ENCODE peak calls at places on chromosome 12, in ten cellular contexts. One of them, this sample, is unnamed. For H3K4me1, the result is how much of the 10 kb centered on the place peaks cover.

GRCh38 chr12:62817556-62818271 is 117.2 kb downstream of the PPM1H start:
- ATAC-seq in thoracic aorta: no peak
- ATAC-seq in right cardiac atrium: peak
- ATAC-seq in right lobe of liver: peak
- ATAC-seq in Panc1: no peak
- ATAC-seq in mucosa of descending colon: no peak
- ATAC-seq in pancreas: no peak
- ATAC-seq in aorta: no peak
- ATAC-seq in body of pancreas: no peak
- ATAC-seq in lower lobe of right lung: peak
- ATAC-seq in this sample: no peak

GRCh38 chr12:11703378-11703777 is 53.9 kb downstream of the ETV6 start:
- ATAC-seq in mucosa of descending colon: no peak
- ATAC-seq in Panc1: no peak
- ATAC-seq in pancreas: no peak
- ATAC-seq in lower lobe of right lung: no peak
- ATAC-seq in aorta: no peak
- ATAC-seq in body of pancreas: no peak
- ATAC-seq in right lobe of liver: no peak
- ATAC-seq in right cardiac atrium: no peak
- ATAC-seq in thoracic aorta: no peak
- ATAC-seq in this sample: no peak

GRCh38 chr12:66901136-66901932 is 222.5 kb upstream of the GRIP1 start:
- ATAC-seq in body of pancreas: no peak
- ATAC-seq in lower lobe of right lung: peak
- ATAC-seq in mucosa of descending colon: peak
- ATAC-seq in right cardiac atrium: no peak
- ATAC-seq in thoracic aorta: no peak
- ATAC-seq in aorta: no peak
- ATAC-seq in right lobe of liver: no peak
- ATAC-seq in pancreas: no peak
- ATAC-seq in Panc1: no peak
- ATAC-seq in this sample: no peak

GRCh38 chr12:100566887-100567637 is 6.4 kb upstream of the GAS2L3 start:
- ATAC-seq in lower lobe of right lung: peak
- ATAC-seq in right lobe of liver: peak
- ATAC-seq in aorta: no peak
- ATAC-seq in pancreas: peak
- ATAC-seq in body of pancreas: no peak
- ATAC-seq in mucosa of descending colon: peak
- ATAC-seq in right cardiac atrium: peak
- ATAC-seq in thoracic aorta: no peak
- ATAC-seq in Panc1: no peak
- ATAC-seq in this sample: peak

GRCh38 chr12:112839386-112839972 is 47.9 kb downstream of the RPH3A start:
- ATAC-seq in body of pancreas: no peak
- ATAC-seq in aorta: no peak
- ATAC-seq in Panc1: peak
- ATAC-seq in pancreas: no peak
- ATAC-seq in right cardiac atrium: no peak
- ATAC-seq in mucosa of descending colon: no peak
- ATAC-seq in thoracic aorta: no peak
- ATAC-seq in lower lobe of right lung: no peak
- ATAC-seq in right lobe of liver: no peak
- ATAC-seq in this sample: no peak

GRCh38 chr12:13342971-13343370 is 146.4 kb downstream of the EMP1 start:
- ATAC-seq in mucosa of descending colon: no peak
- ATAC-seq in thoracic aorta: no peak
- ATAC-seq in aorta: no peak
- ATAC-seq in pancreas: no peak
- ATAC-seq in lower lobe of right lung: no peak
- ATAC-seq in right cardiac atrium: no peak
- ATAC-seq in right lobe of liver: no peak
- ATAC-seq in Panc1: no peak
- ATAC-seq in body of pancreas: no peak
- ATAC-seq in this sample: no peak

GRCh38 chr12:97075583-97076268 is 168.7 kb downstream of the NEDD1 start:
- ATAC-seq in right cardiac atrium: no peak
- ATAC-seq in aorta: no peak
- ATAC-seq in lower lobe of right lung: no peak
- ATAC-seq in pancreas: peak
- ATAC-seq in thoracic aorta: peak
- ATAC-seq in Panc1: no peak
- ATAC-seq in body of pancreas: peak
- ATAC-seq in mucosa of descending colon: no peak
- ATAC-seq in right lobe of liver: no peak
- ATAC-seq in this sample: no peak

GRCh38 chr12:121792607-121793500 is 634 bp downstream of the RHOF start:
- ATAC-seq in right lobe of liver: no peak
- ATAC-seq in mucosa of descending colon: peak
- ATAC-seq in body of pancreas: no peak
- ATAC-seq in right cardiac atrium: no peak
- ATAC-seq in lower lobe of right lung: peak
- ATAC-seq in thoracic aorta: no peak
- ATAC-seq in pancreas: no peak
- ATAC-seq in Panc1: peak
- ATAC-seq in aorta: no peak
- ATAC-seq in this sample: no peak

GRCh38 chr12:89376202-89376529 is 23.9 kb upstream of the DUSP6 start:
- ATAC-seq in lower lobe of right lung: no peak
- ATAC-seq in thoracic aorta: no peak
- ATAC-seq in right lobe of liver: no peak
- ATAC-seq in aorta: no peak
- ATAC-seq in right cardiac atrium: no peak
- ATAC-seq in pancreas: no peak
- ATAC-seq in mucosa of descending colon: no peak
- ATAC-seq in Panc1: no peak
- ATAC-seq in body of pancreas: no peak
- ATAC-seq in this sample: no peak

GRCh38 chr12:114361992-114362391 is 44.0 kb downstream of the TBX5 start:
- ATAC-seq in body of pancreas: no peak
- ATAC-seq in lower lobe of right lung: no peak
- ATAC-seq in right lobe of liver: no peak
- ATAC-seq in pancreas: no peak
- ATAC-seq in Panc1: no peak
- ATAC-seq in aorta: no peak
- ATAC-seq in right cardiac atrium: peak
- ATAC-seq in thoracic aorta: no peak
- ATAC-seq in mucosa of descending colon: no peak
- ATAC-seq in this sample: no peak

GRCh38 chr12:68137278-68137930 is 22.1 kb downstream of the IFNG start:
- ATAC-seq in right cardiac atrium: no peak
- ATAC-seq in right lobe of liver: no peak
- ATAC-seq in thoracic aorta: no peak
- ATAC-seq in mucosa of descending colon: no peak
- ATAC-seq in Panc1: no peak
- ATAC-seq in pancreas: no peak
- ATAC-seq in lower lobe of right lung: no peak
- ATAC-seq in aorta: no peak
- ATAC-seq in body of pancreas: no peak
- ATAC-seq in this sample: no peak

GRCh38 chr12:21984375-21984774 is 43.1 kb upstream of the ABCC9 start:
- ATAC-seq in lower lobe of right lung: no peak
- ATAC-seq in aorta: no peak
- ATAC-seq in mucosa of descending colon: no peak
- ATAC-seq in pancreas: no peak
- ATAC-seq in thoracic aorta: no peak
- ATAC-seq in Panc1: no peak
- ATAC-seq in right lobe of liver: peak
- ATAC-seq in right cardiac atrium: no peak
- ATAC-seq in body of pancreas: no peak
- ATAC-seq in this sample: no peak

DNA sequence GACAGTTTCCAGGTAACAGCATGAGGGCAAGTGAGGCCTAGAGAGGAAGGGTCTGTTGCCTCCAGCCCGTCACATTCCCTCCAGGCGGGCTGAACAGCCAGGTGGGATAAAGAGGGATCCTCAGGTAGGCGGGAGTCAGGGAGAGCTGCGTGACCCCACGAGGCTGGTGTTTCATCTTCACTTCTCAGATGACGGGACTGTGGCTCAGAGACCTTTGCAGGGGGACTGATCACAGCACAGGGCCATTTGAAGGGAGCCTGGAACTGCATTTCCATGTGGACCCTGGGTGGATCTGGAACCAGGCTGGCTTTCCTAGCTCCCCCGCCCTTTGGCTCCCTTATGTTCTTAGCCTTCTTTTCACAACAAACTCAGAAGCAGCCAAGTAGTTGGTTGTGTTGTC is 37.4 kb downstream of the SH2B3 start:
- ATAC-seq in body of pancreas: no peak
- ATAC-seq in lower lobe of right lung: no peak
- ATAC-seq in thoracic aorta: no peak
- ATAC-seq in pancreas: no peak
- ATAC-seq in mucosa of descending colon: no peak
- ATAC-seq in aorta: no peak
- ATAC-seq in right cardiac atrium: no peak
- ATAC-seq in right lobe of liver: no peak
- ATAC-seq in Panc1: no peak
- ATAC-seq in this sample: no peak
- H3K4me1 ChIP-seq in body of pancreas: half or more
- H3K4me1 ChIP-seq in lower lobe of right lung: half or more
- H3K4me1 ChIP-seq in thoracic aorta: under half
- H3K4me1 ChIP-seq in pancreas: under half
- H3K4me1 ChIP-seq in mucosa of descending colon: half or more
- H3K4me1 ChIP-seq in aorta: under half
- H3K4me1 ChIP-seq in right cardiac atrium: under half
- H3K4me1 ChIP-seq in right lobe of liver: under half
- H3K4me1 ChIP-seq in Panc1: half or more
- H3K4me1 ChIP-seq in this sample: under half

GRCh38 chr12:52197371-52198231 is 5.8 kb upstream of the KRT80 start:
- ATAC-seq in lower lobe of right lung: peak
- ATAC-seq in pancreas: peak
- ATAC-seq in right cardiac atrium: peak
- ATAC-seq in body of pancreas: peak
- ATAC-seq in mucosa of descending colon: no peak
- ATAC-seq in right lobe of liver: peak
- ATAC-seq in Panc1: no peak
- ATAC-seq in thoracic aorta: no peak
- ATAC-seq in aorta: no peak
- ATAC-seq in this sample: peak

GRCh38 chr12:52191841-52192791 is at the start of gene KRT80:
- ATAC-seq in right lobe of liver: peak
- ATAC-seq in right cardiac atrium: peak
- ATAC-seq in thoracic aorta: peak
- ATAC-seq in lower lobe of right lung: peak
- ATAC-seq in mucosa of descending colon: peak
- ATAC-seq in body of pancreas: peak
- ATAC-seq in Panc1: peak
- ATAC-seq in pancreas: peak
- ATAC-seq in aorta: peak
- ATAC-seq in this sample: peak

GRCh38 chr12:52195065-52195730 is 3.4 kb upstream of the KRT80 start:
- ATAC-seq in mucosa of descending colon: no peak
- ATAC-seq in lower lobe of right lung: no peak
- ATAC-seq in right lobe of liver: no peak
- ATAC-seq in thoracic aorta: no peak
- ATAC-seq in aorta: no peak
- ATAC-seq in pancreas: no peak
- ATAC-seq in Panc1: no peak
- ATAC-seq in right cardiac atrium: no peak
- ATAC-seq in body of pancreas: no peak
- ATAC-seq in this sample: no peak

GRCh38 chr12:52190860-52191729 is 719 bp downstream of the KRT80 start:
- ATAC-seq in body of pancreas: peak
- ATAC-seq in right cardiac atrium: no peak
- ATAC-seq in thoracic aorta: no peak
- ATAC-seq in right lobe of liver: no peak
- ATAC-seq in aorta: no peak
- ATAC-seq in mucosa of descending colon: no peak
- ATAC-seq in pancreas: peak
- ATAC-seq in Panc1: peak
- ATAC-seq in lower lobe of right lung: no peak
- ATAC-seq in this sample: no peak

DNA sequence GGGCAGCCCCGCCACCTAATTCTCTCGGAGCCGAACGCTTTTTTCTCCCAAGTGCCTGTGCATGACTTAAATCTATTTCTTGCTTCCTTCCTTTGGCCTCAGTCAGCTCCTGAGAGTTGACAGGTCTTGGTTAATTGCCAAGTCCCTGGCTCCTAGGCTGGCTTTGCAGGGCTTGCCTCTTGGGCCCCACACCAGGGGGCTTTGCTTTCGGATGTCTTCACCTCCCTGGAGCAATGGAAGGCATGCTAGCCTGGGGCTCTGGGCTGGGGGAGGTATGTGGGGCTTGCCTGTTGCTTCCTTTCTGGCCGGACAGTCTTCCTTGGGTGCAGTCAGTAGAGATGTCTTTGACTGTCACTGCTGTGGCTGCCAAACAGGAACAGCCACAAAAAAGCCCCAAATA is 2.2 kb upstream of the KRT80 start:
- ATAC-seq in right cardiac atrium: no peak
- ATAC-seq in lower lobe of right lung: no peak
- ATAC-seq in body of pancreas: no peak
- ATAC-seq in pancreas: no peak
- ATAC-seq in aorta: no peak
- ATAC-seq in thoracic aorta: no peak
- ATAC-seq in Panc1: no peak
- ATAC-seq in mucosa of descending colon: no peak
- ATAC-seq in right lobe of liver: no peak
- ATAC-seq in this sample: no peak
- H3K4me1 ChIP-seq in right cardiac atrium: under half
- H3K4me1 ChIP-seq in lower lobe of right lung: half or more
- H3K4me1 ChIP-seq in body of pancreas: half or more
- H3K4me1 ChIP-seq in pancreas: under half
- H3K4me1 ChIP-seq in aorta: under half
- H3K4me1 ChIP-seq in thoracic aorta: under half
- H3K4me1 ChIP-seq in Panc1: half or more
- H3K4me1 ChIP-seq in mucosa of descending colon: under half
- H3K4me1 ChIP-seq in right lobe of liver: under half
- H3K4me1 ChIP-seq in this sample: half or more

DNA sequence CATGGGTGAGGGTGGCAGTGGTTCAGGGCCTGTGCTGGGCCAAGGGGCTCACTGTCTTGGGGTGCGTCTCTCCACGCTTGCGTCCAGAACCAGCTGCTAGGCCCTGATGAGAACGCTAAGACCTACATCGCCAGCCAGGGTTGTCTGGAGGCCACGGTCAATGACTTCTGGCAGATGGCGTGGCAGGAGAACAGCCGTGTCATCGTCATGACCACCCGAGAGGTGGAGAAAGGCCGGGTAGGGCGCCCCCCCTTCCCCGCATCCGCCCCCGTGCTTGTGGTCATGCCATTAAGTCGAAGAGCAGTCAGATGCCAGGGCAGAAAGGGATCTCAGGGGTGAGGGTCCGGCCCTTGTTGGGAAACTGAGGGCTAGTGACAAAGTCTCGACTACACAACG is 5.2 kb downstream of the PTPN6 start:
- ATAC-seq in right lobe of liver: no peak
- ATAC-seq in pancreas: no peak
- ATAC-seq in thoracic aorta: no peak
- ATAC-seq in right cardiac atrium: no peak
- ATAC-seq in aorta: no peak
- ATAC-seq in mucosa of descending colon: no peak
- ATAC-seq in lower lobe of right lung: no peak
- ATAC-seq in body of pancreas: no peak
- ATAC-seq in Panc1: no peak
- ATAC-seq in this sample: no peak
- H3K4me1 ChIP-seq in right lobe of liver: under half
- H3K4me1 ChIP-seq in pancreas: under half
- H3K4me1 ChIP-seq in thoracic aorta: under half
- H3K4me1 ChIP-seq in right cardiac atrium: under half
- H3K4me1 ChIP-seq in aorta: under half
- H3K4me1 ChIP-seq in mucosa of descending colon: under half
- H3K4me1 ChIP-seq in lower lobe of right lung: half or more
- H3K4me1 ChIP-seq in body of pancreas: under half
- H3K4me1 ChIP-seq in Panc1: under half
- H3K4me1 ChIP-seq in this sample: under half

GRCh38 chr12:104471336-104471735 is 14.6 kb downstream of the CHST11 start:
- ATAC-seq in mucosa of descending colon: no peak
- ATAC-seq in Panc1: no peak
- ATAC-seq in aorta: no peak
- ATAC-seq in pancreas: no peak
- ATAC-seq in right lobe of liver: no peak
- ATAC-seq in body of pancreas: no peak
- ATAC-seq in thoracic aorta: no peak
- ATAC-seq in lower lobe of right lung: no peak
- ATAC-seq in right cardiac atrium: no peak
- ATAC-seq in this sample: no peak
- H3K4me1 ChIP-seq in mucosa of descending colon: under half
- H3K4me1 ChIP-seq in Panc1: under half
- H3K4me1 ChIP-seq in aorta: under half
- H3K4me1 ChIP-seq in pancreas: under half
- H3K4me1 ChIP-seq in right lobe of liver: under half
- H3K4me1 ChIP-seq in body of pancreas: under half
- H3K4me1 ChIP-seq in thoracic aorta: under half
- H3K4me1 ChIP-seq in lower lobe of right lung: under half
- H3K4me1 ChIP-seq in right cardiac atrium: under half
- H3K4me1 ChIP-seq in this sample: under half

This sample was measured in gastroesophageal sphincter.